ENCODE peak calls at places on chromosomes 2 and 18, in five cellular contexts. Y is LNCaP clone FGC; X is activated naive CD4-positive, alpha-beta T cell treated with anti-CD3 and anti-CD28 coated beads, Interleukin-2, amount 10 ng/mL, durations not matched to agents 7 days and 5 days; D is keratinocyte; E is hippocampal formation. M is an unnamed sample.

GRCh38 chr2:24704682-24705081 is 88.5 kb downstream of the PTRHD1 start:
- DNase-seq in Y (no peak), D (no peak), X (no peak), E (no peak), M (no peak)

GRCh38 chr2:226782092-226782713 is 17.4 kb downstream of the IRS1 start:
- DNase-seq in D (no peak), Y (no peak), X (no peak), E (no peak), M (no peak)

GRCh38 chr2:237306787-237307170 is 107.2 kb downstream of the COL6A3 start:
- DNase-seq in E (no peak), D (no peak), X (no peak), Y (no peak), M (no peak)

GRCh38 chr2:54968561-54969218 is 81.6 kb downstream of the RTN4 start:
- DNase-seq in E (no peak), D (no peak), X (no peak), Y (no peak), M (no peak)

GRCh38 chr2:239312081-239312501 is 88.7 kb downstream of the HDAC4 start:
- DNase-seq in X (peak), D (no peak), E (no peak), Y (no peak), M (no peak)

GRCh38 chr2:137845422-137845821 is 118.9 kb upstream of the HNMT start:
- DNase-seq in E (no peak), X (no peak), D (no peak), Y (no peak), M (no peak)

GRCh38 chr18:47999801-48000248 is 69.4 kb upstream of the SMAD2 start:
- DNase-seq in Y (no peak), E (no peak), X (no peak), D (no peak), M (no peak)

GRCh38 chr2:25402477-25402876 is 60.8 kb upstream of the DNMT3A start:
- DNase-seq in Y (no peak), E (no peak), D (no peak), X (peak), M (no peak)

GRCh38 chr2:240624950-240625621 is at the start of gene GPR35:
- DNase-seq in D (no peak), X (peak), Y (no peak), E (no peak), M (no peak)

GRCh38 chr18:79915161-79916127 is 36.0 kb downstream of the SLC66A2 start:
- DNase-seq in Y (no peak), D (no peak), E (no peak), X (no peak), M (no peak)

GRCh38 chr2:41722668-41723369 is 325.0 kb upstream of the PKDCC start:
- DNase-seq in X (no peak), Y (no peak), E (no peak), D (peak), M (no peak)

GRCh38 chr2:47321411-47322031 is 81.4 kb upstream of the MSH2 start:
- DNase-seq in Y (no peak), X (no peak), D (no peak), E (peak), M (no peak)

GRCh38 chr2:120441744-120442471 is 96.0 kb downstream of the INHBB start:
- DNase-seq in E (peak), D (no peak), X (no peak), Y (no peak), M (no peak)

GRCh38 chr2:134108124-134108523 is 145.7 kb upstream of the MGAT5 start:
- DNase-seq in E (no peak), Y (no peak), X (no peak), D (no peak), M (no peak)

GRCh38 chr2:58606799-58607198 is 365.7 kb upstream of the FANCL start:
- DNase-seq in Y (no peak), D (no peak), X (no peak), E (no peak), M (no peak)

GRCh38 chr18:23998811-23999210 is 15.7 kb upstream of the TTC39C start:
- DNase-seq in D (peak), E (no peak), X (no peak), Y (peak), M (no peak)

GRCh38 chr2:237685408-237685807 is 58.0 kb downstream of the LRRFIP1 start:
- DNase-seq in X (no peak), Y (no peak), E (no peak), D (no peak), M (no peak)

GRCh38 chr2:179201884-179202283 is 62.7 kb downstream of the SESTD1 start:
- DNase-seq in Y (no peak), D (no peak), E (no peak), X (no peak), M (no peak)

M was measured in cerebellar nuclear complex.